ENCODE peak calls at places on chromosomes 7 and 10, in seven cellular contexts. V, K, A, Y, E, H and L are unnamed samples.

GRCh38 chr10:102420443-102420809 is 210 bp upstream of the FBXL15 start:
- DNase-seq in V (peak; percentile 86), K (no peak), A (no peak), Y (no peak), E (no peak), H (no peak), L (no peak)

GRCh38 chr7:74043523-74043951 is 15.6 kb downstream of the ELN start:
- DNase-seq in V (no peak), K (no peak), A (peak; percentile 73), Y (no peak), E (no peak), H (peak; percentile 60), L (no peak)

GRCh38 chr10:44939691-44940401 is 19.8 kb upstream of the RASSF4 start:
- DNase-seq in V (no peak), K (no peak), A (no peak), Y (no peak), E (peak; percentile 94), H (no peak), L (no peak)

GRCh38 chr10:13773496-13774170 is 186.9 kb downstream of the PRPF18 start:
- DNase-seq in V (no peak), K (no peak), A (no peak), Y (peak; percentile 20), E (no peak), H (no peak), L (no peak)

GRCh38 chr7:111829221-111829620 is 266.9 kb upstream of the IMMP2L start:
- DNase-seq in V (no peak), K (no peak), A (no peak), Y (no peak), E (no peak), H (no peak), L (no peak)

GRCh38 chr7:111380945-111381344 is 181.3 kb downstream of the IMMP2L start:
- DNase-seq in V (no peak), K (no peak), A (no peak), Y (no peak), E (no peak), H (no peak), L (no peak)

GRCh38 chr7:41478187-41478586 is 224.7 kb downstream of the INHBA start:
- DNase-seq in V (no peak), K (no peak), A (no peak), Y (no peak), E (no peak), H (no peak), L (no peak)

GRCh38 chr10:44377651-44378310 is 7.1 kb downstream of the CXCL12 start:
- DNase-seq in V (no peak), K (no peak), A (no peak), Y (no peak), E (no peak), H (no peak), L (no peak)

GRCh38 chr7:100044719-100045118 is 4.9 kb upstream of the ZSCAN21 start:
- DNase-seq in V (no peak), K (no peak), A (no peak), Y (no peak), E (no peak), H (no peak), L (no peak)

GRCh38 chr7:56046728-56047445 is 4.4 kb downstream of the PSPH start:
- DNase-seq in V (no peak), K (no peak), A (peak; percentile 85), Y (no peak), E (no peak), H (no peak), L (peak; percentile 89)

GRCh38 chr7:120996333-120996982 is 7.9 kb downstream of the CPED1 start:
- DNase-seq in V (peak; percentile 77), K (peak; percentile 79), A (peak; percentile 91), Y (peak; percentile 27), E (peak; percentile 89), H (peak; percentile 94), L (peak; percentile 70)

GRCh38 chr7:156768698-156769472 is 124.1 kb downstream of the LMBR1 start:
- DNase-seq in V (peak; percentile 17), K (peak; percentile 32), A (no peak), Y (no peak), E (peak; percentile 14), H (no peak), L (peak; percentile 26)

GRCh38 chr7:101159696-101160674 is 5.4 kb downstream of the VGF start:
- DNase-seq in V (no peak), K (no peak), A (no peak), Y (no peak), E (peak; percentile 52), H (no peak), L (no peak)

GRCh38 chr7:130878785-130879184 is 144.8 kb upstream of the KLF14 start:
- DNase-seq in V (no peak), K (no peak), A (no peak), Y (no peak), E (no peak), H (no peak), L (no peak)

GRCh38 chr7:137961200-137962177 is 40.4 kb downstream of the CREB3L2 start:
- DNase-seq in V (no peak), K (no peak), A (no peak), Y (no peak), E (peak; percentile 75), H (no peak), L (no peak)

GRCh38 chr10:3068968-3069737 is 1.8 kb downstream of the PFKP start:
- DNase-seq in V (no peak), K (no peak), A (no peak), Y (no peak), E (peak; percentile 24), H (no peak), L (no peak)

GRCh38 chr10:49605177-49605938 is 4.8 kb upstream of the SLC18A3 start:
- DNase-seq in V (no peak), K (no peak), A (no peak), Y (no peak), E (no peak), H (no peak), L (no peak)

GRCh38 chr7:16318989-16319915 is 102.1 kb downstream of the CRPPA start:
- DNase-seq in V (no peak), K (no peak), A (peak; percentile 60), Y (no peak), E (no peak), H (no peak), L (peak; percentile 55)

GRCh38 chr10:111705026-111705425 is 478.5 kb downstream of the GPAM start:
- DNase-seq in V (no peak), K (no peak), A (no peak), Y (no peak), E (peak; percentile 8), H (no peak), L (no peak)

GRCh38 chr10:61923210-61924024 is 21.9 kb downstream of the ARID5B start:
- DNase-seq in V (no peak), K (no peak), A (peak; percentile 56), Y (no peak), E (no peak), H (no peak), L (no peak)

GRCh38 chr7:116167177-116167576 is 43.2 kb upstream of the TES start:
- DNase-seq in V (peak; percentile 35), K (no peak), A (no peak), Y (no peak), E (peak; percentile 58), H (no peak), L (no peak)

GRCh38 chr7:27179030-27179429 is 4.9 kb upstream of the HOXA10 start:
- DNase-seq in V (no peak), K (no peak), A (no peak), Y (no peak), E (no peak), H (peak; percentile 23), L (no peak)

GRCh38 chr7:27176962-27177794 is 3.1 kb upstream of the HOXA10 start:
- DNase-seq in V (no peak), K (no peak), A (no peak), Y (no peak), E (no peak), H (peak; percentile 34), L (no peak)

GRCh38 chr7:27177795-27178320 is 3.7 kb upstream of the HOXA10 start:
- DNase-seq in V (no peak), K (no peak), A (no peak), Y (no peak), E (no peak), H (peak; percentile 14), L (no peak)

GRCh38 chr7:27179503-27180430 is 5.3 kb downstream of the HOXA11 start:
- DNase-seq in V (no peak), K (peak; percentile 52), A (peak; percentile 55), Y (peak; percentile 72), E (peak; percentile 89), H (peak; percentile 86), L (no peak)

DNA sequence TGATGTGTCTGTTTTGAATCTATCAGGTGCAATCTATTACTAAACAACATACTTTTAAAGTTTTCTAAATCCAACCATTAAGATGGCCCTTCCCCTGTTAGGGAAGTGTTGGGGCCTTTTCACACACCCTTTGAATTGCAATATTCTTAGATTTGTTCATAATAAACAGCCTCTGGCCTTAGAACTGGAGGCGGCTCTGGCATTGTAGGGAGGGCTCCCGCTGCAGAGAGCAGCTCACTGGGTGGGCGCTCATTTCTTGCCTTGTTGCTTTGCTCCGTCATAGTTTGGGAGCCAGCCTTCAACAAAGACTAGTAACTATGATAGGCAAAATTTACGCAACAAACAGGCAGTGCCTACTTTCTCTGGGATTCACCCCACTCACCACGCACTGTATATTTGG is 4.2 kb upstream of the HOXA10 start:
- DNase-seq in V (no peak), K (no peak), A (no peak), Y (no peak), E (no peak), H (peak; percentile 65), L (no peak)
- H3K4me3 ChIP-seq in V (no peak overlapping the region), K (no peak overlapping the region), A (no peak overlapping the region), Y (peak overlapping the region; percentile 79), E (no peak overlapping the region), H (peak overlapping the region; percentile 58), L (no peak overlapping the region)

DNA sequence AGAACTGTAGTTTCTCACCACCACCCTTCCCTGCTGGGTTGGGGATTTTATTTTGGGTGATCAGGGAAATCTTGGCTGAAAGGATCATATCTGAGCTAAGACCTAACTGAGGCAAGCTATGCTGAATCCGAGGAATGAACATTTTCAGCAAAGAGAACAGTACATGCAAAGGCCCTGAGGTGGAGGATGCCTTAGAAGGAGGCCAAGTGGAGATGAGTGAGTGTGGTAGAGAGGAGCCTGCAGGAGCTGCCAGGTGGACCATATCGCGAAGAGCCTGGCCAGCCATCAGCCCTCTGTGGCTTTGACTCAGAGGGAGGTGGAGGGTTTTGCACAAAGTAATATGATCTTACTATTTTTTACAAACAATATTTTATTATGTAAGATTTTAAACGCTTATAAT is 1.6 kb upstream of the RASGEF1A start:
- DNase-seq in V (no peak), K (no peak), A (no peak), Y (no peak), E (no peak), H (no peak), L (no peak)
- TF ChIP-seq CTCF in V (no peak), K (no peak), A (no peak), Y (no peak), E (no peak), H (no peak), L (no peak)

DNA sequence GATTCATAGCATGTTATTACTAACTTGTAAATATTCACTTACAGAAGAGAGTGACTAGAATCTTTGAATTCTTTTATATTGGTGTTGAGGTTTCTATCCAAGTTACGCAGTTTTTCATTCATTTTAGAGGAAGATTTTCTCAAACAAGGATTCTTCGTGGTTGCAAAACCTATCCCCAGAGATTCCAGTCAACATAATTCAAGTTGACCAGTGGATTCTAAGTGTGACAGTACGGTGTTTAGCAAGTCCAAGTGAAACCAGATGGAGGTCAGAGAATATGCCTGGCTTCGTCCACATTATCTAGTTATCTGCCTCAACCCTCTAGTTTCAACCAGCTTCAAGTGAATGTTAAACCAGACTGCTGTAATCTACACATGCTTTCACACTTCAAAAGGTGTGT is 131.9 kb downstream of the SDK1 start:
- DNase-seq in V (no peak), K (no peak), A (no peak), Y (no peak), E (no peak), H (no peak), L (no peak)
- H3K4me3 ChIP-seq in V (no peak overlapping the region), K (no peak overlapping the region), A (no peak overlapping the region), Y (no peak overlapping the region), E (no peak overlapping the region), H (no peak overlapping the region), L (no peak overlapping the region)

GRCh38 chr10:125849448-125849847 is 26.1 kb downstream of the BCCIP start:
- DNase-seq in V (no peak), K (no peak), A (no peak), Y (no peak), E (no peak), H (no peak), L (no peak)
- TF ChIP-seq CTCF in V (no peak), K (no peak), A (no peak), Y (no peak), E (no peak), H (no peak), L (no peak)